ENCODE peak calls at places on chromosomes 6 and 20, in nine cellular contexts. One of them, this sample, is unnamed.

GRCh38 chr6:75143186-75143585 is 62.7 kb downstream of the COL12A1 start:
- DNase-seq in RWPE1: no peak
- DNase-seq in type B pancreatic cell: no peak
- DNase-seq in IMR-90: peak
- DNase-seq in GM20000: no peak
- DNase-seq in epithelial cell of esophagus: no peak
- DNase-seq in fibroblast of lung: peak
- DNase-seq in uterus: no peak
- DNase-seq in MM.1S: no peak
- DNase-seq in this sample: no peak

GRCh38 chr6:35311390-35312075 is 13.9 kb downstream of the DEF6 start:
- DNase-seq in uterus: no peak
- DNase-seq in IMR-90: no peak
- DNase-seq in GM20000: peak
- DNase-seq in type B pancreatic cell: no peak
- DNase-seq in MM.1S: no peak
- DNase-seq in epithelial cell of esophagus: no peak
- DNase-seq in RWPE1: no peak
- DNase-seq in fibroblast of lung: no peak
- DNase-seq in this sample: peak

GRCh38 chr6:117951783-117952182 is 44.7 kb downstream of the SLC35F1 start:
- DNase-seq in RWPE1: no peak
- DNase-seq in MM.1S: no peak
- DNase-seq in type B pancreatic cell: no peak
- DNase-seq in uterus: no peak
- DNase-seq in epithelial cell of esophagus: no peak
- DNase-seq in fibroblast of lung: no peak
- DNase-seq in GM20000: no peak
- DNase-seq in IMR-90: no peak
- DNase-seq in this sample: no peak

GRCh38 chr20:42598586-42598985 is 591.1 kb downstream of the PTPRT start:
- DNase-seq in GM20000: no peak
- DNase-seq in IMR-90: no peak
- DNase-seq in epithelial cell of esophagus: no peak
- DNase-seq in fibroblast of lung: no peak
- DNase-seq in MM.1S: no peak
- DNase-seq in uterus: no peak
- DNase-seq in RWPE1: no peak
- DNase-seq in type B pancreatic cell: peak
- DNase-seq in this sample: no peak

GRCh38 chr6:150418825-150419594 is 50.2 kb downstream of the IYD start:
- DNase-seq in IMR-90: peak
- DNase-seq in type B pancreatic cell: no peak
- DNase-seq in MM.1S: peak
- DNase-seq in GM20000: peak
- DNase-seq in uterus: peak
- DNase-seq in RWPE1: peak
- DNase-seq in fibroblast of lung: peak
- DNase-seq in epithelial cell of esophagus: peak
- DNase-seq in this sample: peak

GRCh38 chr6:143449731-143450452 is 603 bp downstream of the ADAT2 start:
- DNase-seq in MM.1S: peak
- DNase-seq in epithelial cell of esophagus: peak
- DNase-seq in RWPE1: peak
- DNase-seq in IMR-90: peak
- DNase-seq in uterus: no peak
- DNase-seq in type B pancreatic cell: no peak
- DNase-seq in GM20000: peak
- DNase-seq in fibroblast of lung: peak
- DNase-seq in this sample: no peak

GRCh38 chr6:117907600-117908245 is 659 bp downstream of the SLC35F1 start:
- DNase-seq in MM.1S: peak
- DNase-seq in uterus: no peak
- DNase-seq in fibroblast of lung: no peak
- DNase-seq in type B pancreatic cell: peak
- DNase-seq in IMR-90: no peak
- DNase-seq in RWPE1: no peak
- DNase-seq in epithelial cell of esophagus: peak
- DNase-seq in GM20000: peak
- DNase-seq in this sample: peak

GRCh38 chr6:159826968-159827647 is 27.0 kb downstream of the PNLDC1 start:
- DNase-seq in type B pancreatic cell: no peak
- DNase-seq in fibroblast of lung: no peak
- DNase-seq in IMR-90: no peak
- DNase-seq in GM20000: no peak
- DNase-seq in uterus: no peak
- DNase-seq in MM.1S: no peak
- DNase-seq in epithelial cell of esophagus: no peak
- DNase-seq in RWPE1: no peak
- DNase-seq in this sample: no peak

GRCh38 chr20:4925842-4926530 is 75.3 kb downstream of the SLC23A2 start:
- DNase-seq in RWPE1: peak
- DNase-seq in IMR-90: peak
- DNase-seq in uterus: peak
- DNase-seq in MM.1S: no peak
- DNase-seq in epithelial cell of esophagus: peak
- DNase-seq in GM20000: no peak
- DNase-seq in type B pancreatic cell: no peak
- DNase-seq in fibroblast of lung: peak
- DNase-seq in this sample: no peak

GRCh38 chr6:3405679-3406078 is 51.2 kb downstream of the SLC22A23 start:
- DNase-seq in IMR-90: peak
- DNase-seq in MM.1S: no peak
- DNase-seq in fibroblast of lung: peak
- DNase-seq in epithelial cell of esophagus: peak
- DNase-seq in GM20000: no peak
- DNase-seq in type B pancreatic cell: no peak
- DNase-seq in RWPE1: peak
- DNase-seq in uterus: no peak
- DNase-seq in this sample: no peak

DNA sequence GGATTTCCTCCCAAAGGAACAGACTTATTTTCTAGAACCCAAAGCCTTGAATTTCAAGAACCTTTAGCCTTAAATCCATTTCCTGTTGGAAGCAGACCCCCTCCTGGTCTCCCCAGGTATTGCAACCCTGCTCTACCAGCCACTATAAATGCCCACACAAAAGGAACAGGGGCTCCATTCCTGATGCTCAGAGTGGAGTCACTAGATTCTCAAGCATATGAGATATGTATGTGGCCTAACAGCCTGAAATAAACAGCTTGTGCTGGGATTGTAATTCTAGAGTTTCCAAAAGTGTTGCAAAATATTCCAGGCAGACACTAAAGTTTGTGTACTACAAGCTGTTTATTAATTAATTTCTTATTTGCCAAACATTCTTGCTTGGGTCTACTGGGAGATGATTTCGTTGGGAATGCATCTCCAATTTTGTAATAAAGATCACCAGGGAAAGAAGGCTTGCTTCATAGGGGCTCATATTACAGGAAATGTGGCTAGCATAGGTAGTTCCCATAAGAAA is 44.8 kb downstream of the RIPOR3 start:
- DNase-seq in uterus: no peak
- DNase-seq in GM20000: no peak
- DNase-seq in type B pancreatic cell: no peak
- DNase-seq in epithelial cell of esophagus: peak
- DNase-seq in RWPE1: no peak
- DNase-seq in MM.1S: no peak
- DNase-seq in IMR-90: peak
- DNase-seq in fibroblast of lung: peak
- DNase-seq in this sample: no peak
- TF ChIP-seq CTCF in uterus: no peak
- TF ChIP-seq CTCF in GM20000: no peak
- TF ChIP-seq CTCF in type B pancreatic cell: peak
- TF ChIP-seq CTCF in epithelial cell of esophagus: peak
- TF ChIP-seq CTCF in RWPE1: no peak
- TF ChIP-seq CTCF in MM.1S: peak
- TF ChIP-seq CTCF in IMR-90: peak
- TF ChIP-seq CTCF in fibroblast of lung: peak
- TF ChIP-seq CTCF in this sample: no peak

DNA sequence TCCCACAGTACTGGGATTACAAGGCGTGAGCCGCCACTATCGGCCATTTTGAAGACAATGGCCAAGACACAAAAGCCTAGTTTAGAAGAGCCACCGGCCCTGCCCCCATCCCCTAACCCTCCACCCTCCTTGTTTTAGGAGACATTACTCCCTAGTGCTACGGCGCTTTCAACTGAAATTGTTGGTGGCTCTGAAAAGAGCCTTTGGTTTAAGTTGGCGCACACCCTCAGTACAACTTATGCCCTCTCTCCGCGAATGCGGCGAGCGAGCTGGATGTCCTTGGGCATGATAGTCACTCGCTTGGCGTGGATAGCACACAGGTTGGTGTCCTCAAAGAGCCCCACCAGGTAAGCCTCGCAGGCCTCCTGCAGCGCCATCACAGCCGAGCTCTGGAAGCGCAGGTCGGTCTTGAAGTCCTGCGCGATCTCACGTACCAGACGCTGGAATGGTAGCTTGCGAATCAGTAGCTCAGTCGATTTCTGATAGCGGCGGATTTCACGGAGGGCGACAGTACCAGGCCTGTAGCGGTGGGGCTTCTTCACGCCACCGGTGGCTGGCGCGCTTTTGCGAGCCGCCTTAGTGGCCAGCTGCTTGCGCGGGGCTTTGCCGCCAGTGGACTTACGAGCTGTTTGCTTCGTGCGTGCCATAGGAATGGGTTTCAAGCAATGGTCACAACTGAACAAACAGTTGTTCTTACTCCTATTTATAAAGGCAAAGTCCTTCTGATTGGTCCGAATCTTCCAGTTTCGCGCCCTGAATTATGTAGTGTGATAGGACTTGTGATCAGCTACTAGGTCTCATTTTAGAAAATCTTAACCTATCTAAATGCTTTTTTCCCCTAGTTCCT is 114.8 kb upstream of the BTN3A2 start:
- DNase-seq in IMR-90: peak
- DNase-seq in MM.1S: peak
- DNase-seq in GM20000: no peak
- DNase-seq in epithelial cell of esophagus: peak
- DNase-seq in RWPE1: no peak
- DNase-seq in uterus: peak
- DNase-seq in type B pancreatic cell: no peak
- DNase-seq in fibroblast of lung: peak
- DNase-seq in this sample: peak
- TF ChIP-seq CTCF in IMR-90: peak
- TF ChIP-seq CTCF in MM.1S: peak
- TF ChIP-seq CTCF in GM20000: peak
- TF ChIP-seq CTCF in epithelial cell of esophagus: peak
- TF ChIP-seq CTCF in RWPE1: peak
- TF ChIP-seq CTCF in uterus: no peak
- TF ChIP-seq CTCF in type B pancreatic cell: peak
- TF ChIP-seq CTCF in fibroblast of lung: peak
- TF ChIP-seq CTCF in this sample: peak

DNA sequence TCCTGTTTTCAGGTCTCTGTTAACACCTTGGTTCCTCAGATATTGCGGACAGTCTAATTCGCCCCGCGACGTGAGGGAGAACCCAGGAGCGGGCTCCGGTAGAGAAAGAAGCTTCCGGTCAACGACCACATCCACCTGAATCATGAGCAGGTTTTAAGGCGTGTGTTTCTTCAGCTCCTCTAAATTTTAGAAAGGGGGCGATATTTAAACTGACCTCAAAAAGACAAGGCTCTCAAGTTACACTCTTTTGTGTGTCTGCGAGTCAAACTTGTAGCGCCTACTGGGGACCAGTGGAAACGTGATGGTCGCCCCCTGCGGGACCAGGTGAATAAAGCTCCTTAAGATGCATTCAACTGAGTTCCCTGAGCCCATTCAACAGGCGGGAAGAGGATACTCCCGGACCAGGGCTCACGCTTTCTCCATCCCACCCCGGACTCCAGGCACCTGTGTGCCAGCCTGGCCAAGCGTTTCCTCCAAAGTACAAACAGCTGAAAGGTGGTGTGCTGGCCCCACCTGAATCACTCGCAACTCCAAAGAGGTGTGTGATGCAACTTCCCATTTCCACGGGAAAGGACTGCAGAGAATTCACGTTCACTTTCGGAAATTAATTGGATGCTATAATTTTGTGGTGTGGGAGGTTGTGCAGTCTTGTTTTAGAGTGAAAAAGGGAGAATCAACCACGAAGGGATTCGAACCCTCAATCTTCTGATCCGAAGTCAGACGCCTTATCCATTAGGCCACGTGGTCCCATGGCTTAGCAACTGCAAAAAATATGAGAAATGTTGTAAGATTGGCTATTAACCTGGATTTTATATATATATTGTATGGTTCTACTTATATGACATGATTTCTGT is 17.0 kb downstream of the GPX5 start:
- DNase-seq in fibroblast of lung: peak
- DNase-seq in IMR-90: peak
- DNase-seq in epithelial cell of esophagus: peak
- DNase-seq in GM20000: peak
- DNase-seq in MM.1S: peak
- DNase-seq in RWPE1: peak
- DNase-seq in uterus: peak
- DNase-seq in type B pancreatic cell: peak
- DNase-seq in this sample: peak
- TF ChIP-seq CTCF in fibroblast of lung: peak
- TF ChIP-seq CTCF in IMR-90: peak
- TF ChIP-seq CTCF in epithelial cell of esophagus: peak
- TF ChIP-seq CTCF in GM20000: peak
- TF ChIP-seq CTCF in MM.1S: peak
- TF ChIP-seq CTCF in RWPE1: peak
- TF ChIP-seq CTCF in uterus: no peak
- TF ChIP-seq CTCF in type B pancreatic cell: peak
- TF ChIP-seq CTCF in this sample: peak

DNA sequence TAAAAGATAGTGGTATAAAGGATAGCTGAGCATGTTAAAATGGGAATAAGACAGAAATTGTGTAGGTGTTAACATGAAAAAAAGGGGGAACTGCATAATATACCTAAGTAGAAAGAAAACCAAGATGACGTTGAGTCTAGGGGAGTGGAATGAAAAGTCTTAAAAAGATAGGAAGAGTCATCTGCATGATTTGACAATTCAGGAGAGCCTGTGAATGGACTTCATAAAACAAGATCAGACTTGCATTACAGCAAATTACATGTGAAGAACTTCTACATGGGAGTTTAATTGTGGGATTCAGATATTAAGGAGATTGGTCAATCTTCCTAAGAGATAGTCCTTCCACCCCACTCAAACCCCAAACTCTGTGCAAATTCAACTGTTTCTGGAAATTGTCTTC is 85.5 kb downstream of the WASF1 start:
- DNase-seq in epithelial cell of esophagus: peak
- DNase-seq in IMR-90: no peak
- DNase-seq in MM.1S: no peak
- DNase-seq in type B pancreatic cell: no peak
- DNase-seq in GM20000: no peak
- DNase-seq in uterus: no peak
- DNase-seq in fibroblast of lung: no peak
- DNase-seq in RWPE1: peak
- DNase-seq in this sample: no peak
- TF ChIP-seq CTCF in epithelial cell of esophagus: no peak
- TF ChIP-seq CTCF in IMR-90: no peak
- TF ChIP-seq CTCF in MM.1S: no peak
- TF ChIP-seq CTCF in type B pancreatic cell: no peak
- TF ChIP-seq CTCF in GM20000: no peak
- TF ChIP-seq CTCF in uterus: no peak
- TF ChIP-seq CTCF in fibroblast of lung: no peak
- TF ChIP-seq CTCF in RWPE1: no peak
- TF ChIP-seq CTCF in this sample: no peak

This sample was measured in GM13976.